ENCODE peak calls at places on chromosome 16, in seven cellular contexts. N, Q, A, Y, L, Z and H are unnamed samples.

GRCh38 chr16:65876200-65876498 is 490.3 kb upstream of the CDH5 start:
- DNase-seq in N (no peak), Q (no peak), A (no peak), Y (no peak), L (no peak), Z (no peak), H (no peak)

GRCh38 chr16:28943281-28943680 is 7.5 kb upstream of the NFATC2IP start:
- DNase-seq in N (no peak), Q (no peak), A (no peak), Y (no peak), L (no peak), Z (no peak), H (no peak)

GRCh38 chr16:55765161-55765560 is 67.7 kb downstream of the CES1 start:
- DNase-seq in N (no peak), Q (no peak), A (no peak), Y (no peak), L (no peak), Z (no peak), H (no peak)

GRCh38 chr16:52547001-52547833 is at the start of gene TOX3:
- DNase-seq in N (no peak), Q (no peak), A (no peak), Y (peak), L (no peak), Z (no peak), H (no peak)

GRCh38 chr16:67039260-67040020 is 10.5 kb downstream of the CBFB start:
- DNase-seq in N (no peak), Q (no peak), A (no peak), Y (no peak), L (no peak), Z (no peak), H (no peak)

GRCh38 chr16:3094289-3095027 is 4.6 kb downstream of the ZSCAN10 start:
- DNase-seq in N (no peak), Q (peak), A (no peak), Y (no peak), L (no peak), Z (peak), H (no peak)

GRCh38 chr16:67546761-67547422 is 15.4 kb upstream of the CTCF start:
- DNase-seq in N (no peak), Q (peak), A (peak), Y (peak), L (peak), Z (peak), H (peak)

GRCh38 chr16:87701066-87701425 is 64.7 kb downstream of the KLHDC4 start:
- DNase-seq in N (no peak), Q (no peak), A (no peak), Y (no peak), L (no peak), Z (no peak), H (no peak)